ENCODE peak calls at places on chromosomes 16 and 17, in six cellular contexts. J is thoracic aorta, R is head of caudate nucleus, N is IMR-90, C is sigmoid colon, Y is ACHN. E is an unnamed sample.

GRCh38 chr17:3916013-3916696 is at the start of gene P2RX1:
- DNase-seq in J (no peak), R (no peak), N (no peak), C (no peak), Y (no peak), E (no peak)

GRCh38 chr17:3002538-3003301 is 60.7 kb downstream of the OR1D5 start:
- DNase-seq in J (no peak), R (no peak), N (no peak), C (peak; percentile 55), Y (no peak), E (no peak)

GRCh38 chr17:74770498-74771318 is 5.4 kb downstream of the NAT9 start:
- DNase-seq in J (no peak), R (peak; percentile 77), N (peak; percentile 24), C (no peak), Y (peak; percentile 60), E (peak; percentile 77)

GRCh38 chr17:14308636-14308964 is 7.7 kb downstream of the HS3ST3B1 start:
- DNase-seq in J (no peak), R (no peak), N (no peak), C (no peak), Y (no peak), E (no peak)

GRCh38 chr17:40443196-40443987 is at the start of gene IGFBP4:
- DNase-seq in J (no peak), R (peak; percentile 79), N (peak; percentile 71), C (peak; percentile 94), Y (peak; percentile 77), E (peak; percentile 88)

GRCh38 chr16:65044861-65045260 is 77.0 kb downstream of the CDH11 start:
- DNase-seq in J (no peak), R (no peak), N (peak; percentile 92), C (no peak), Y (no peak), E (no peak)

GRCh38 chr17:46783031-46783593 is 35.4 kb downstream of the WNT3 start:
- DNase-seq in J (no peak), R (no peak), N (no peak), C (no peak), Y (no peak), E (no peak)

GRCh38 chr17:7888184-7888920 is at the start of gene CHD3:
- DNase-seq in J (no peak), R (peak; percentile 65), N (peak; percentile 21), C (no peak), Y (no peak), E (no peak)

GRCh38 chr17:47204722-47205418 is 4.3 kb upstream of the MYL4 start:
- DNase-seq in J (no peak), R (peak; percentile 26), N (peak; percentile 47), C (no peak), Y (peak; percentile 60), E (no peak)

GRCh38 chr16:53090591-53091507 is 36.1 kb downstream of the CHD9 start:
- DNase-seq in J (peak; percentile 86), R (peak; percentile 84), N (peak; percentile 98), C (peak; percentile 99), Y (no peak), E (no peak)

GRCh38 chr17:60391419-60392041 is 403 bp downstream of the USP32 start:
- DNase-seq in J (no peak), R (no peak), N (no peak), C (no peak), Y (no peak), E (no peak)

GRCh38 chr17:20968913-20969616 is 73.7 kb downstream of the USP22 start:
- DNase-seq in J (no peak), R (no peak), N (no peak), C (no peak), Y (no peak), E (no peak)

GRCh38 chr17:55783684-55784245 is 32.9 kb downstream of the PCTP start:
- DNase-seq in J (no peak), R (no peak), N (no peak), C (peak; percentile 88), Y (no peak), E (no peak)

GRCh38 chr16:64826374-64826773 is 295.5 kb downstream of the CDH11 start:
- DNase-seq in J (no peak), R (no peak), N (peak; percentile 52), C (no peak), Y (no peak), E (no peak)

GRCh38 chr17:50155115-50155819 is 4.8 kb upstream of the PPP1R9B start:
- DNase-seq in J (peak; percentile 63), R (no peak), N (peak; percentile 63), C (no peak), Y (no peak), E (no peak)

GRCh38 chr17:67606896-67607604 is 110.7 kb upstream of the NOL11 start:
- DNase-seq in J (no peak), R (no peak), N (no peak), C (no peak), Y (no peak), E (no peak)

GRCh38 chr17:28871056-28871579 is 16.3 kb downstream of the ERAL1 start:
- DNase-seq in J (no peak), R (no peak), N (no peak), C (no peak), Y (no peak), E (no peak)

GRCh38 chr17:10169274-10169673 is 29.1 kb downstream of the GAS7 start:
- DNase-seq in J (no peak), R (no peak), N (no peak), C (no peak), Y (no peak), E (no peak)

GRCh38 chr16:50741225-50741807 is 570 bp upstream of the CYLD start:
- DNase-seq in J (no peak), R (peak; percentile 31), N (no peak), C (no peak), Y (peak; percentile 43), E (peak; percentile 9)

GRCh38 chr17:49703557-49704277 is 4.0 kb downstream of the SLC35B1 start:
- DNase-seq in J (no peak), R (peak; percentile 32), N (peak; percentile 39), C (no peak), Y (peak; percentile 56), E (peak; percentile 72)

GRCh38 chr17:69870091-69870530 is 204.9 kb upstream of the KCNJ16 start:
- DNase-seq in J (no peak), R (no peak), N (peak; percentile 91), C (no peak), Y (peak; percentile 87), E (peak; percentile 10)

GRCh38 chr17:39239640-39240314 is 14.0 kb upstream of the STAC2 start:
- DNase-seq in J (no peak), R (peak; percentile 71), N (no peak), C (peak; percentile 27), Y (peak; percentile 57), E (peak; percentile 60)

GRCh38 chr17:80899402-80900268 is 92.0 kb upstream of the CHMP6 start:
- DNase-seq in J (no peak), R (no peak), N (peak; percentile 16), C (no peak), Y (peak; percentile 55), E (peak; percentile 60)

GRCh38 chr17:82956726-82957468 is 117.1 kb upstream of the ZNF750 start:
- DNase-seq in J (no peak), R (no peak), N (no peak), C (peak; percentile 61), Y (no peak), E (no peak)

GRCh38 chr17:71334041-71334781 is 786.6 kb upstream of the SOX9 start:
- DNase-seq in J (no peak), R (no peak), N (peak; percentile 21), C (no peak), Y (no peak), E (no peak)

GRCh38 chr17:46943511-46944393 is 20.8 kb downstream of the GOSR2 start:
- DNase-seq in J (no peak), R (peak; percentile 79), N (peak; percentile 36), C (peak; percentile 77), Y (no peak), E (no peak)

GRCh38 chr17:79739148-79740062 is 8.7 kb downstream of the ENPP7 start:
- DNase-seq in J (no peak), R (no peak), N (no peak), C (no peak), Y (peak; percentile 79), E (no peak)

GRCh38 chr17:64709481-64709880 is 47.4 kb upstream of the SMURF2 start:
- DNase-seq in J (no peak), R (no peak), N (no peak), C (no peak), Y (no peak), E (no peak)

GRCh38 chr16:25106567-25107465 is 4.7 kb upstream of the LCMT1 start:
- DNase-seq in J (peak; percentile 82), R (peak; percentile 97), N (peak; percentile 77), C (peak; percentile 98), Y (peak; percentile 96), E (peak; percentile 92)

GRCh38 chr16:79723583-79724168 is 123.1 kb upstream of the MAF start:
- DNase-seq in J (no peak), R (no peak), N (no peak), C (no peak), Y (no peak), E (no peak)

GRCh38 chr17:39193346-39193745 is 4.1 kb downstream of the CACNB1 start:
- DNase-seq in J (no peak), R (no peak), N (no peak), C (no peak), Y (no peak), E (no peak)

GRCh38 chr17:31532526-31532925 is 141.1 kb downstream of the RAB11FIP4 start:
- DNase-seq in J (no peak), R (peak; percentile 38), N (no peak), C (no peak), Y (no peak), E (no peak)

GRCh38 chr17:32719702-32720101 is 157.2 kb downstream of the MYO1D start:
- DNase-seq in J (no peak), R (peak; percentile 20), N (no peak), C (no peak), Y (no peak), E (no peak)

GRCh38 chr17:61492759-61493526 is 40.7 kb downstream of the TBX4 start:
- DNase-seq in J (no peak), R (no peak), N (peak; percentile 56), C (no peak), Y (no peak), E (no peak)

GRCh38 chr17:38587956-38588771 is 17.6 kb downstream of the SRCIN1 start:
- DNase-seq in J (no peak), R (no peak), N (no peak), C (no peak), Y (no peak), E (no peak)

GRCh38 chr17:80529104-80529903 is 15.3 kb upstream of the RPTOR start:
- DNase-seq in J (no peak), R (peak; percentile 16), N (no peak), C (no peak), Y (no peak), E (no peak)

GRCh38 chr17:77366558-77367245 is 225.9 kb downstream of the SEC14L1 start:
- DNase-seq in J (no peak), R (no peak), N (peak; percentile 86), C (peak; percentile 74), Y (no peak), E (no peak)

E was measured in A549.